ENCODE peak calls at places on chromosomes 13 and 19, in four cellular contexts. G is pulmonary artery endothelial cell; Z is activated T-cell treated with anti-CD3 and anti-CD28 coated beads, Interleukin-2, amount 50 U/mL, for 72 hours; S is iris pigment epithelial cell. R is an unnamed sample.

GRCh38 chr19:2787115-2787514 is 1.8 kb downstream of the THOP1 start:
- DNase-seq in G (no peak), Z (no peak), S (no peak), R (no peak)

GRCh38 chr19:4609878-4610511 is 29.3 kb upstream of the TNFAIP8L1 start:
- DNase-seq in G (no peak), Z (no peak), S (no peak), R (no peak)

GRCh38 chr13:98565726-98566577 is 11.0 kb downstream of the STK24 start:
- DNase-seq in S (peak; percentile 40), Z (no peak), G (no peak), R (no peak)

GRCh38 chr19:36060430-36060829 is 5.7 kb downstream of the WDR62 start:
- DNase-seq in Z (peak; percentile 24), G (peak; percentile 36), S (peak; percentile 72), R (peak; percentile 47)

GRCh38 chr13:76879876-76880270 is 6.3 kb downstream of the KCTD12 start:
- DNase-seq in Z (no peak), G (no peak), S (no peak), R (no peak)

GRCh38 chr19:14019100-14019499 is 8.8 kb upstream of the RLN3 start:
- DNase-seq in G (no peak), S (no peak), Z (no peak), R (no peak)

GRCh38 chr13:27379694-27380596 is 44.5 kb upstream of the GTF3A start:
- DNase-seq in G (no peak), Z (peak; percentile 79), S (peak; percentile 53), R (no peak)

GRCh38 chr13:109883181-109884180 is 97.1 kb upstream of the IRS2 start:
- DNase-seq in G (no peak), S (no peak), Z (no peak), R (no peak)

GRCh38 chr13:110625771-110626321 is 10.5 kb downstream of the NAXD start:
- DNase-seq in G (no peak), Z (no peak), S (no peak), R (no peak)

GRCh38 chr13:113555141-113555540 is 29.4 kb upstream of the TFDP1 start:
- DNase-seq in Z (no peak), S (no peak), G (no peak), R (no peak)

GRCh38 chr19:8069116-8069973 is 16.8 kb downstream of the CCL25 start:
- DNase-seq in Z (no peak), G (no peak), S (no peak), R (peak; percentile 2)

GRCh38 chr19:17255150-17255621 is 9.4 kb downstream of the USHBP1 start:
- DNase-seq in G (no peak), S (peak; percentile 59), Z (no peak), R (no peak)

GRCh38 chr13:30577381-30577780 is 40.3 kb upstream of the USPL1 start:
- DNase-seq in G (no peak), Z (peak; percentile 64), S (peak; percentile 98), R (peak; percentile 83)

GRCh38 chr19:36436531-36436930 is 18.1 kb upstream of the ZFP82 start:
- DNase-seq in S (peak; percentile 62), Z (no peak), G (no peak), R (no peak)

GRCh38 chr13:66994097-66994496 is 236.0 kb downstream of the PCDH9 start:
- DNase-seq in Z (peak; percentile 5), G (peak; percentile 37), S (peak; percentile 70), R (peak; percentile 81)

GRCh38 chr13:26037302-26037701 is 14.5 kb downstream of the SHISA2 start:
- DNase-seq in S (no peak), G (no peak), Z (peak; percentile 41), R (no peak)

GRCh38 chr13:75186384-75186783 is 295.6 kb downstream of the TBC1D4 start:
- DNase-seq in S (peak; percentile 47), Z (no peak), G (no peak), R (no peak)

GRCh38 chr13:100707818-100708740 is 33.5 kb upstream of the TMTC4 start:
- DNase-seq in G (no peak), Z (peak; percentile 31), S (peak; percentile 55), R (no peak)

GRCh38 chr13:110297011-110297410 is 9.9 kb downstream of the COL4A1 start:
- DNase-seq in Z (no peak), S (no peak), G (no peak), R (no peak)

GRCh38 chr19:2507109-2507508 is 31.2 kb downstream of the GADD45B start:
- DNase-seq in S (peak; percentile 94), G (peak; percentile 85), Z (peak; percentile 45), R (peak; percentile 81)

GRCh38 chr19:17155251-17155650 is 59.9 kb upstream of the USE1 start:
- DNase-seq in G (no peak), Z (no peak), S (no peak), R (no peak)

GRCh38 chr19:2700660-2701360 is 1.7 kb downstream of the GNG7 start:
- DNase-seq in G (no peak), S (no peak), Z (no peak), R (no peak)

GRCh38 chr13:84400711-84401110 is 518.4 kb upstream of the SLITRK1 start:
- DNase-seq in Z (no peak), S (peak; percentile 93), G (no peak), R (peak; percentile 37)

GRCh38 chr19:54481326-54481930 is 8.3 kb upstream of the CDC42EP5 start:
- DNase-seq in S (peak; percentile 40), Z (peak; percentile 47), G (no peak), R (no peak)

GRCh38 chr19:18660051-18660910 is 23.2 kb upstream of the CRTC1 start:
- DNase-seq in S (peak; percentile 59), Z (no peak), G (no peak), R (peak; percentile 82)

GRCh38 chr13:39888865-39889810 is 233.7 kb downstream of the COG6 start:
- DNase-seq in Z (no peak), S (peak; percentile 57), G (no peak), R (no peak)

GRCh38 chr13:94093652-94094310 is 385.7 kb downstream of the DCT start:
- DNase-seq in S (peak; percentile 30), Z (no peak), G (no peak), R (no peak)